ENCODE peak calls at places on chromosomes 12 and 14, in five cellular contexts. One of them, this sample, is unnamed.

GRCh38 chr12:126051611-126052107 is 986.4 kb downstream of the AACS start:
- DNase-seq in PC-9: peak
- DNase-seq in PC-3: peak
- DNase-seq in dorsolateral prefrontal cortex: no peak
- DNase-seq in psoas muscle: no peak
- DNase-seq in this sample: peak

GRCh38 chr12:121214855-121215745 is 5.2 kb downstream of the P2RX4 start:
- DNase-seq in PC-9: peak
- DNase-seq in psoas muscle: no peak
- DNase-seq in dorsolateral prefrontal cortex: no peak
- DNase-seq in PC-3: peak
- DNase-seq in this sample: peak

GRCh38 chr12:2179953-2180736 is 127.4 kb downstream of the CACNA1C start:
- DNase-seq in psoas muscle: peak
- DNase-seq in PC-3: peak
- DNase-seq in PC-9: no peak
- DNase-seq in dorsolateral prefrontal cortex: peak
- DNase-seq in this sample: peak

GRCh38 chr12:18141583-18141982 is 51.6 kb upstream of the RERGL start:
- DNase-seq in PC-9: peak
- DNase-seq in psoas muscle: no peak
- DNase-seq in dorsolateral prefrontal cortex: no peak
- DNase-seq in PC-3: peak
- DNase-seq in this sample: peak

GRCh38 chr14:55545779-55546178 is 34.2 kb upstream of the KTN1 start:
- DNase-seq in psoas muscle: no peak
- DNase-seq in PC-9: no peak
- DNase-seq in PC-3: no peak
- DNase-seq in dorsolateral prefrontal cortex: no peak
- DNase-seq in this sample: no peak

GRCh38 chr12:27573972-27574371 is 50.0 kb downstream of the PPFIBP1 start:
- DNase-seq in psoas muscle: no peak
- DNase-seq in dorsolateral prefrontal cortex: no peak
- DNase-seq in PC-9: no peak
- DNase-seq in PC-3: peak
- DNase-seq in this sample: peak

GRCh38 chr12:46259071-46259470 is 9.8 kb downstream of the SLC38A1 start:
- DNase-seq in PC-3: peak
- DNase-seq in dorsolateral prefrontal cortex: no peak
- DNase-seq in PC-9: no peak
- DNase-seq in psoas muscle: no peak
- DNase-seq in this sample: no peak

GRCh38 chr14:58287607-58288042 is 10.7 kb upstream of the ARID4A start:
- DNase-seq in PC-9: no peak
- DNase-seq in psoas muscle: no peak
- DNase-seq in dorsolateral prefrontal cortex: no peak
- DNase-seq in PC-3: no peak
- DNase-seq in this sample: no peak

GRCh38 chr12:26298785-26299621 is 103.6 kb downstream of the SSPN start:
- DNase-seq in psoas muscle: no peak
- DNase-seq in PC-9: peak
- DNase-seq in dorsolateral prefrontal cortex: no peak
- DNase-seq in PC-3: peak
- DNase-seq in this sample: peak

GRCh38 chr12:107415834-107416233 is 269.8 kb upstream of the PWP1 start:
- DNase-seq in PC-9: no peak
- DNase-seq in PC-3: no peak
- DNase-seq in psoas muscle: no peak
- DNase-seq in dorsolateral prefrontal cortex: no peak
- DNase-seq in this sample: peak

GRCh38 chr12:27523305-27523641 is 733 bp upstream of the PPFIBP1 start:
- DNase-seq in dorsolateral prefrontal cortex: no peak
- DNase-seq in psoas muscle: no peak
- DNase-seq in PC-3: peak
- DNase-seq in PC-9: no peak
- DNase-seq in this sample: peak

GRCh38 chr14:77000340-77001235 is 27.9 kb downstream of the IRF2BPL start:
- DNase-seq in dorsolateral prefrontal cortex: no peak
- DNase-seq in PC-9: no peak
- DNase-seq in psoas muscle: peak
- DNase-seq in PC-3: no peak
- DNase-seq in this sample: peak

GRCh38 chr14:51789631-51790030 is 70.8 kb upstream of the GNG2 start:
- DNase-seq in PC-9: no peak
- DNase-seq in psoas muscle: no peak
- DNase-seq in PC-3: no peak
- DNase-seq in dorsolateral prefrontal cortex: no peak
- DNase-seq in this sample: no peak

GRCh38 chr14:75986439-75986765 is 839 bp downstream of the IFT43 start:
- DNase-seq in PC-3: no peak
- DNase-seq in PC-9: no peak
- DNase-seq in dorsolateral prefrontal cortex: no peak
- DNase-seq in psoas muscle: no peak
- DNase-seq in this sample: no peak

GRCh38 chr12:12467701-12468218 is 94.9 kb downstream of the DUSP16 start:
- DNase-seq in psoas muscle: no peak
- DNase-seq in PC-3: no peak
- DNase-seq in dorsolateral prefrontal cortex: peak
- DNase-seq in PC-9: no peak
- DNase-seq in this sample: no peak

GRCh38 chr14:57502581-57503254 is 9.1 kb upstream of the CCDC198 start:
- DNase-seq in PC-9: no peak
- DNase-seq in dorsolateral prefrontal cortex: no peak
- DNase-seq in PC-3: no peak
- DNase-seq in psoas muscle: peak
- DNase-seq in this sample: peak

GRCh38 chr12:131728720-131729119 is 17.8 kb downstream of the SFSWAP start:
- DNase-seq in PC-9: no peak
- DNase-seq in dorsolateral prefrontal cortex: no peak
- DNase-seq in psoas muscle: no peak
- DNase-seq in PC-3: no peak
- DNase-seq in this sample: no peak

GRCh38 chr14:87161502-87161901 is 831.5 kb downstream of the GALC start:
- DNase-seq in PC-9: no peak
- DNase-seq in dorsolateral prefrontal cortex: no peak
- DNase-seq in PC-3: no peak
- DNase-seq in psoas muscle: no peak
- DNase-seq in this sample: no peak

GRCh38 chr12:124309231-124309630 is 14.3 kb downstream of the RFLNA start:
- DNase-seq in psoas muscle: no peak
- DNase-seq in PC-3: no peak
- DNase-seq in PC-9: no peak
- DNase-seq in dorsolateral prefrontal cortex: no peak
- DNase-seq in this sample: no peak

GRCh38 chr12:124636138-124636968 is 68.9 kb upstream of the NCOR2 start:
- DNase-seq in PC-3: peak
- DNase-seq in dorsolateral prefrontal cortex: no peak
- DNase-seq in PC-9: no peak
- DNase-seq in psoas muscle: peak
- DNase-seq in this sample: peak

GRCh38 chr14:72780771-72781170 is 113.1 kb downstream of the DPF3 start:
- DNase-seq in PC-9: no peak
- DNase-seq in dorsolateral prefrontal cortex: no peak
- DNase-seq in psoas muscle: no peak
- DNase-seq in PC-3: no peak
- DNase-seq in this sample: peak

GRCh38 chr12:132068250-132068649 is 75.9 kb downstream of the DDX51 start:
- DNase-seq in psoas muscle: no peak
- DNase-seq in PC-3: no peak
- DNase-seq in PC-9: no peak
- DNase-seq in dorsolateral prefrontal cortex: no peak
- DNase-seq in this sample: no peak

GRCh38 chr12:15855646-15856045 is 26.5 kb upstream of the STRAP start:
- DNase-seq in PC-3: peak
- DNase-seq in PC-9: no peak
- DNase-seq in dorsolateral prefrontal cortex: no peak
- DNase-seq in psoas muscle: no peak
- DNase-seq in this sample: peak

GRCh38 chr14:56998728-56999127 is 188.4 kb upstream of the OTX2 start:
- DNase-seq in psoas muscle: no peak
- DNase-seq in PC-3: no peak
- DNase-seq in dorsolateral prefrontal cortex: no peak
- DNase-seq in PC-9: no peak
- DNase-seq in this sample: no peak

GRCh38 chr12:89782807-89783206 is 74.2 kb upstream of the ATP2B1 start:
- DNase-seq in psoas muscle: no peak
- DNase-seq in PC-3: peak
- DNase-seq in dorsolateral prefrontal cortex: no peak
- DNase-seq in PC-9: no peak
- DNase-seq in this sample: peak

GRCh38 chr12:130879212-130879686 is 7.4 kb downstream of the RAN start:
- DNase-seq in PC-3: no peak
- DNase-seq in psoas muscle: no peak
- DNase-seq in dorsolateral prefrontal cortex: no peak
- DNase-seq in PC-9: no peak
- DNase-seq in this sample: no peak

DNA sequence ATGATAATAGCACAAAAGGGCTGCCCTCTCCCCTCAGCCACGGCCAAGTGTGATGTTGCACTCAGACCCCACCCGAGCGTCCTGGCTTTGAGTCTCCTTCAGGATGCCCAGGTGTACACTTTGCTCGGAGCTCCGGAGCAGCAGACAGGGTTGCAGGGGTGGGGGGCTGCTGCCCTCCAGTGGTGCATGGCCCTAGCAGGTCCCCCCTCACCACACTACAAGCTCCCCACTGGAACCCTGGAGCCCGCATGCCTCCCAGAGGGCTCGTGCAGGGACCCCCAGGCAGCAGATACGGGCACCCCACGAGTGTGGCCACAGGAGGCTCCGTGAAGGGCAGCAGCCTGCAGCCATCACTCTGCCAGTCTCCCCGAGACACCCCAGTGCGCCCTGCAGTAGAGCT is 69.9 kb upstream of the C14orf180 start:
- DNase-seq in PC-3: no peak
- DNase-seq in dorsolateral prefrontal cortex: no peak
- DNase-seq in psoas muscle: no peak
- DNase-seq in PC-9: no peak
- DNase-seq in this sample: no peak
- TF ChIP-seq CTCF in PC-3: no peak
- TF ChIP-seq CTCF in dorsolateral prefrontal cortex: no peak
- TF ChIP-seq CTCF in psoas muscle: no peak
- TF ChIP-seq CTCF in PC-9: no peak
- TF ChIP-seq CTCF in this sample: no peak

DNA sequence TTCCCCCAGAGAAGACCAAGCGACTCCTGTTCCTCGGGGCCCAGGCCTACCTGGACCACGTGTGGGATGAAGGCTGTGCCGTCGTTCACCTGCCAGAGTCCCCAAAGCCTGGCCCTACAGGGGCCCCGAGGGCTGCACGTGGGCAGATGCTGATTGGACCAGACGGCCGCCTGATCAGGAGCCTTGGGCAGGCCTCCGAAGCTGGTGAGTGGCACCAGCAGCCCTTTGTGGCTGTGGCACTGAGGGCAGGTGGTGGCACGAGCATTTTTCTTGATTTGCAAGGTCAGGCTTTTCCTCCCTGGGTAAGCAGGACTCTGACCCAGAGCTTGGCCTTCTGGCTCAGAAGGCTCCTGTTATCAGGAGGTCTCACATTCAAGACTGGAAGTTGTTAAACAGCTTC is 2.7 kb downstream of the SIVA1 start:
- DNase-seq in dorsolateral prefrontal cortex: no peak
- DNase-seq in PC-9: no peak
- DNase-seq in psoas muscle: no peak
- DNase-seq in PC-3: no peak
- DNase-seq in this sample: no peak
- H3K4me3 ChIP-seq in dorsolateral prefrontal cortex: no peak
- H3K4me3 ChIP-seq in PC-9: no peak
- H3K4me3 ChIP-seq in psoas muscle: no peak
- H3K4me3 ChIP-seq in PC-3: no peak
- H3K4me3 ChIP-seq in this sample: no peak

DNA sequence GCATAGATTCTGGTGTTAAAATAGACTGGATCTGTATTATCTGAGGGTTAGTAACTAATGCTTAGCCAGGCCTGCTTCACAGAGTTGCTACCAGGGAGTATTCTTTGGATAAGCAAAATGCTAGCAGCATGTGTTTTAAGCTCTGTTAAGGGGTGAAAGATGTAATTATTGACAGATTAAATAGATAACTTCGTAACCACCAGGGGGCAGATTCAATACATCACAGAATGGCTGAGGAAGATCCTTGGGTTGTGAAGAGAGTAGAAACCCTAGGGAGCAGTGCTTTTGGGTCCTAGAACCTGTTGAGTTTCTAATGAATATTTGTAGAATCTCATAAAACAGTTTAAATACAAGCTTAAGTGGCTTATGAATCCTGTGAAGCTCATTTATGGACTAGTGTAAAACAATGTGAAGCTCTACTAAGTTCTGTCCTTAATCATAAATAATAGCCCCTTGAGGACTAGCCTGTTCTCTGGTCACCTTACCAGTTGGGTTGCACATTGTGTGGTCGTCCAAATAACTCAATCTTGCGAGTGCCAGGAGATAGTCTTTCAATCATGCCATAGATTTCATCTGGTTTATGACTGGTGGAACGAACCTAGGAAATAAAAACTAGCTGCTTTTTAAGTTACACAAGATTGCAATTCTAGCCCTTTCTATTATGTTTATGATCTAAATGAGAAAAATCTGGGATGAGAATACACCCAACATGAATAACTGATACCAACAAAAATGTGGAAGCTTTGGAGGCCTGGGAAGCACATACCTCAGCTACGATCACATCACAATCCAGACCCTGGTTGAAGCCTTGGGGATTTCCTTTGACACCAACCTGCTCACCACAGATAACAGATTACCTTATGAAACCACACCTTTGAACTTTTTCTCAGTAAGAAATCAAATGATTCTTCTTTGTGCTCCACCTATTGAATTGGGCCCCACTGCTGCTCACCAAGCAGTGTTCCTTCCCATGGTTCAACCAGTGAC is 12.3 kb downstream of the METTL3 start:
- DNase-seq in psoas muscle: no peak
- DNase-seq in PC-9: no peak
- DNase-seq in dorsolateral prefrontal cortex: no peak
- DNase-seq in PC-3: peak
- DNase-seq in this sample: peak
- TF ChIP-seq CTCF in psoas muscle: peak
- TF ChIP-seq CTCF in PC-9: peak
- TF ChIP-seq CTCF in dorsolateral prefrontal cortex: peak
- TF ChIP-seq CTCF in PC-3: peak
- TF ChIP-seq CTCF in this sample: peak

DNA sequence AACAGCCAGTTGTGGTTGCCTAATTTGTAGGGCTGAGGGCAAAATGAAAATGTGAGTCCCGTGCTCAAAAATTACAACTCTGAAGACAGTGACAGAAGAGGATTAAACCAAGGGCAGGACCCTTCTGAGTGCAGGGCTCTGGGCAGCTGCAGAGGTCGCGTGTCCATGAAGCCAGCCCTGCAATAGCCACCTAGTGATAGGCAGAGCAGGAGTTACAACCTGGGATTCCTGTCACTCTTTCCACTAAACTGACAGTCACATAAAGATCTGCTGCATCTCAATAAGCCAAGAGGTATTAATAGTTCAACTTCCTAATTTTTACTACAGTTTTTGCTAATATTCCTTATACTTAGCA is 94.1 kb downstream of the SLC2A13 start:
- DNase-seq in PC-3: no peak
- DNase-seq in PC-9: no peak
- DNase-seq in psoas muscle: no peak
- DNase-seq in dorsolateral prefrontal cortex: no peak
- DNase-seq in this sample: no peak
- H3K4me3 ChIP-seq in PC-3: no peak
- H3K4me3 ChIP-seq in PC-9: no peak
- H3K4me3 ChIP-seq in psoas muscle: peak
- H3K4me3 ChIP-seq in dorsolateral prefrontal cortex: no peak
- H3K4me3 ChIP-seq in this sample: no peak